ENCODE peak calls at places on chromosomes 5 and 9, in seven cellular contexts. N is AG10803; R is central memory CD4-positive, alpha-beta T cell; M is GM13976; D is cardiac muscle cell; J is neuronal stem cell; S is cardiac fibroblast. V is an unnamed sample.

GRCh38 chr9:127904888-127905728 is 5.7 kb upstream of the ST6GALNAC6 start:
- DNase-seq in N (no peak), R (peak), M (peak), D (no peak), J (no peak), S (no peak), V (no peak)

GRCh38 chr5:132557425-132557805 is 638 bp downstream of the RAD50 start:
- DNase-seq in N (peak), R (no peak), M (peak), D (peak), J (no peak), S (peak), V (peak)

GRCh38 chr5:127227881-127228280 is 62.7 kb upstream of the MEGF10 start:
- DNase-seq in N (no peak), R (no peak), M (no peak), D (no peak), J (no peak), S (peak), V (no peak)

GRCh38 chr5:96079075-96079474 is 117.4 kb upstream of the ELL2 start:
- DNase-seq in N (peak), R (no peak), M (no peak), D (peak), J (no peak), S (peak), V (no peak)

GRCh38 chr9:71854811-71855210 is 56.2 kb downstream of the ABHD17B start:
- DNase-seq in N (no peak), R (no peak), M (no peak), D (no peak), J (no peak), S (no peak), V (no peak)

GRCh38 chr9:35666045-35666444 is 1.1 kb upstream of the ARHGEF39 start:
- DNase-seq in N (no peak), R (no peak), M (no peak), D (peak), J (no peak), S (no peak), V (no peak)

GRCh38 chr9:110922145-110922544 is 116.1 kb downstream of the LPAR1 start:
- DNase-seq in N (no peak), R (no peak), M (no peak), D (no peak), J (no peak), S (peak), V (no peak)

GRCh38 chr5:64973226-64973625 is 204.5 kb downstream of the CWC27 start:
- DNase-seq in N (peak), R (no peak), M (no peak), D (no peak), J (no peak), S (no peak), V (no peak)

GRCh38 chr5:10513501-10514442 is 50.1 kb upstream of the ANKRD33B start:
- DNase-seq in N (peak), R (no peak), M (no peak), D (peak), J (no peak), S (peak), V (peak)

GRCh38 chr5:110377411-110378392 is 348.8 kb downstream of the TMEM232 start:
- DNase-seq in N (peak), R (no peak), M (no peak), D (no peak), J (no peak), S (peak), V (peak)

GRCh38 chr5:42691413-42691861 is 65.2 kb upstream of the CCDC152 start:
- DNase-seq in N (peak), R (no peak), M (no peak), D (peak), J (no peak), S (peak), V (no peak)

GRCh38 chr9:136245194-136246150 is at the start of gene QSOX2:
- DNase-seq in N (peak), R (peak), M (peak), D (peak), J (peak), S (peak), V (peak)

GRCh38 chr9:126491256-126491879 is 122.4 kb upstream of the LMX1B start:
- DNase-seq in N (peak), R (peak), M (peak), D (peak), J (peak), S (peak), V (peak)

GRCh38 chr5:149957855-149958254 is 2.7 kb upstream of the SLC26A2 start:
- DNase-seq in N (no peak), R (no peak), M (no peak), D (no peak), J (no peak), S (no peak), V (no peak)

GRCh38 chr9:121160025-121160424 is 41.6 kb downstream of the RAB14 start:
- DNase-seq in N (no peak), R (no peak), M (no peak), D (no peak), J (no peak), S (no peak), V (no peak)

GRCh38 chr9:35518981-35519679 is 29.2 kb downstream of the RUSC2 start:
- DNase-seq in N (peak), R (no peak), M (no peak), D (peak), J (no peak), S (peak), V (no peak)

GRCh38 chr9:136729144-136729543 is 13.6 kb downstream of the LCN10 start:
- DNase-seq in N (no peak), R (no peak), M (no peak), D (no peak), J (no peak), S (no peak), V (no peak)

GRCh38 chr5:132221781-132222648 is 5.6 kb downstream of the P4HA2 start:
- DNase-seq in N (peak), R (no peak), M (no peak), D (peak), J (no peak), S (peak), V (no peak)

GRCh38 chr9:33475357-33475756 is 1.6 kb upstream of the NOL6 start:
- DNase-seq in N (no peak), R (no peak), M (no peak), D (no peak), J (no peak), S (no peak), V (no peak)

GRCh38 chr9:95762322-95762721 is 113.2 kb upstream of the ERCC6L2 start:
- DNase-seq in N (no peak), R (no peak), M (no peak), D (no peak), J (no peak), S (no peak), V (no peak)

GRCh38 chr5:177493795-177494355 is 3.5 kb downstream of the PDLIM7 start:
- DNase-seq in N (no peak), R (no peak), M (no peak), D (no peak), J (no peak), S (no peak), V (no peak)

GRCh38 chr5:35852084-35852734 is 4.5 kb upstream of the IL7R start:
- DNase-seq in N (no peak), R (peak), M (peak), D (peak), J (no peak), S (no peak), V (no peak)

GRCh38 chr5:2149196-2149541 is 266.4 kb upstream of the IRX4 start:
- DNase-seq in N (no peak), R (no peak), M (no peak), D (peak), J (peak), S (peak), V (no peak)

GRCh38 chr5:172635038-172635437 is 6.0 kb upstream of the NEURL1B start:
- DNase-seq in N (no peak), R (no peak), M (no peak), D (no peak), J (no peak), S (no peak), V (no peak)

GRCh38 chr9:127555830-127556820 is 56.0 kb upstream of the STXBP1 start:
- DNase-seq in N (peak), R (peak), M (no peak), D (peak), J (no peak), S (peak), V (no peak)

GRCh38 chr5:156474251-156474650 is 147.3 kb downstream of the SGCD start:
- DNase-seq in N (peak), R (no peak), M (no peak), D (peak), J (no peak), S (peak), V (peak)